ENCODE peak calls at places on chromosomes 7 and 10, in five cellular contexts. K is osteocyte, G is fibroblast of lung, S is stromal cell of bone marrow, H is RCC 7860. X is an unnamed sample.

GRCh38 chr7:75811894-75812678 is 1.5 kb downstream of the CCL24 start:
- DNase-seq in K (no peak), G (no peak), S (no peak), H (no peak), X (no peak)

GRCh38 chr10:129033790-129034272 is 433.2 kb upstream of the MGMT start:
- DNase-seq in K (no peak), G (no peak), S (no peak), H (no peak), X (no peak)

GRCh38 chr10:132637477-132638129 is 100.0 kb downstream of the INPP5A start:
- DNase-seq in K (no peak), G (peak; percentile 56), S (peak; percentile 48), H (peak; percentile 39), X (peak; percentile 16)

GRCh38 chr7:44180631-44181030 is 8.6 kb downstream of the GCK start:
- DNase-seq in K (peak; percentile 25), G (no peak), S (no peak), H (no peak), X (no peak)

GRCh38 chr10:88786032-88786770 is 16.3 kb upstream of the LIPM start:
- DNase-seq in K (no peak), G (no peak), S (no peak), H (no peak), X (no peak)

GRCh38 chr10:114131094-114131493 is 42.9 kb downstream of the CCDC186 start:
- DNase-seq in K (no peak), G (no peak), S (no peak), H (no peak), X (no peak)

GRCh38 chr10:71776528-71776927 is 3.2 kb upstream of the VSIR start:
- DNase-seq in K (no peak), G (no peak), S (no peak), H (no peak), X (no peak)

GRCh38 chr10:77641788-77642397 is 4.3 kb upstream of the KCNMA1 start:
- DNase-seq in K (no peak), G (peak; percentile 65), S (peak; percentile 75), H (peak; percentile 70), X (peak; percentile 42)

GRCh38 chr7:157477550-157478212 is 140.9 kb downstream of the DNAJB6 start:
- DNase-seq in K (peak; percentile 70), G (no peak), S (no peak), H (no peak), X (no peak)

GRCh38 chr10:8511026-8511425 is 456.5 kb downstream of the GATA3 start:
- DNase-seq in K (no peak), G (no peak), S (no peak), H (no peak), X (no peak)

GRCh38 chr7:100577103-100577502 is 3.4 kb upstream of the SAP25 start:
- DNase-seq in K (no peak), G (no peak), S (no peak), H (no peak), X (no peak)

GRCh38 chr10:21927601-21928000 is 75.9 kb downstream of the DNAJC1 start:
- DNase-seq in K (no peak), G (peak; percentile 84), S (no peak), H (no peak), X (peak; percentile 70)

GRCh38 chr7:156781972-156782371 is 111.0 kb downstream of the LMBR1 start:
- DNase-seq in K (no peak), G (no peak), S (no peak), H (no peak), X (no peak)

GRCh38 chr10:111035542-111035941 is 41.3 kb upstream of the ADRA2A start:
- DNase-seq in K (no peak), G (peak; percentile 5), S (no peak), H (no peak), X (no peak)

GRCh38 chr10:60006046-60006445 is 99.7 kb upstream of the CCDC6 start:
- DNase-seq in K (no peak), G (peak; percentile 57), S (no peak), H (no peak), X (no peak)

GRCh38 chr7:2037301-2037804 is 195.4 kb downstream of the MAD1L1 start:
- DNase-seq in K (peak; percentile 44), G (no peak), S (no peak), H (no peak), X (no peak)

GRCh38 chr7:140230862-140231778 is 54.3 kb upstream of the KDM7A start:
- DNase-seq in K (no peak), G (peak; percentile 14), S (no peak), H (no peak), X (no peak)

GRCh38 chr7:155860840-155861479 is 48.7 kb upstream of the SHH start:
- DNase-seq in K (peak; percentile 83), G (peak; percentile 43), S (peak; percentile 6), H (peak; percentile 26), X (peak; percentile 54)

GRCh38 chr7:12303096-12303495 is 92.0 kb downstream of the TMEM106B start:
- DNase-seq in K (no peak), G (peak; percentile 34), S (no peak), H (no peak), X (no peak)

GRCh38 chr7:130506358-130506757 is 14.5 kb downstream of the MEST start:
- DNase-seq in K (no peak), G (no peak), S (no peak), H (no peak), X (no peak)

GRCh38 chr10:89438525-89438924 is 24.2 kb downstream of the IFIT5 start:
- DNase-seq in K (no peak), G (no peak), S (no peak), H (no peak), X (no peak)

GRCh38 chr10:115982076-115982475 is 290.9 kb downstream of the GFRA1 start:
- DNase-seq in K (no peak), G (no peak), S (no peak), H (no peak), X (no peak)

GRCh38 chr10:28169525-28169924 is 133.3 kb downstream of the MPP7 start:
- DNase-seq in K (no peak), G (no peak), S (no peak), H (no peak), X (no peak)

GRCh38 chr10:76456190-76456589 is 1024.8 kb downstream of the LRMDA start:
- DNase-seq in K (no peak), G (peak; percentile 27), S (peak; percentile 42), H (peak; percentile 12), X (peak; percentile 26)

X was measured in skeletal muscle cell.